ENCODE peak calls at places on chromosomes 3 and 15, in five cellular contexts. O, W, P, K and H are unnamed samples.
A peak's percentile ranks its signal among the peaks of the same experiment; 100 is the strongest.

GRCh38 chr15:28890711-28891495 is 5.1 kb downstream of the APBA2 start:
- DNase-seq in P (no peak), W (no peak), O (no peak), K (no peak), H (peak; percentile 25)

GRCh38 chr3:65483475-65483874 is 555.2 kb downstream of the MAGI1 start:
- DNase-seq in W (no peak), O (no peak), P (peak; percentile 45), K (peak; percentile 23), H (no peak)

GRCh38 chr3:38003371-38003816 is 12.8 kb downstream of the VILL start:
- DNase-seq in K (no peak), P (peak; percentile 73), O (no peak), W (peak; percentile 47), H (no peak)

GRCh38 chr3:123602325-123602724 is 17.5 kb upstream of the HACD2 start:
- DNase-seq in K (peak; percentile 80), W (no peak), O (no peak), P (no peak), H (no peak)

GRCh38 chr15:36370735-36371115 is 208.7 kb upstream of the CDIN1 start:
- DNase-seq in P (no peak), W (no peak), K (peak; percentile 89), O (no peak), H (no peak)

GRCh38 chr3:67083277-67083676 is 85.2 kb downstream of the KBTBD8 start:
- DNase-seq in K (no peak), W (peak; percentile 32), P (no peak), O (no peak), H (no peak)

GRCh38 chr15:64651573-64652260 is 123.7 kb downstream of the RBPMS2 start:
- DNase-seq in P (no peak), W (peak; percentile 31), K (no peak), O (no peak), H (no peak)

GRCh38 chr3:10783360-10784346 is 32.4 kb upstream of the SLC6A11 start:
- DNase-seq in K (no peak), W (no peak), O (no peak), P (no peak), H (peak; percentile 13)

GRCh38 chr3:47409284-47409683 is 28.5 kb downstream of the PTPN23 start:
- DNase-seq in O (no peak), K (no peak), W (no peak), P (no peak), H (no peak)

GRCh38 chr3:119981386-119981785 is 112.9 kb downstream of the GSK3B start:
- DNase-seq in P (no peak), W (no peak), O (no peak), K (no peak), H (no peak)

GRCh38 chr15:85479071-85479647 is 98.8 kb downstream of the AKAP13 start:
- DNase-seq in O (no peak), P (no peak), W (no peak), K (peak; percentile 86), H (peak; percentile 16)

GRCh38 chr3:126361211-126361610 is 4.0 kb upstream of the KLF15 start:
- DNase-seq in P (no peak), W (no peak), O (no peak), K (no peak), H (no peak)

GRCh38 chr15:41955807-41956525 is 16.4 kb downstream of the EHD4 start:
- DNase-seq in W (no peak), O (no peak), P (no peak), K (no peak), H (no peak)

GRCh38 chr3:4828279-4829030 is 150.8 kb upstream of the BHLHE40 start:
- DNase-seq in P (no peak), W (no peak), O (no peak), K (peak; percentile 94), H (peak; percentile 64)

GRCh38 chr3:172520332-172520831 is 2.8 kb downstream of the TNFSF10 start:
- DNase-seq in W (no peak), P (no peak), K (peak; percentile 99), O (no peak), H (peak; percentile 78)

GRCh38 chr3:128463354-128463753 is 3.3 kb downstream of the DNAJB8 start:
- DNase-seq in O (no peak), W (no peak), P (no peak), K (no peak), H (no peak)

GRCh38 chr3:195766671-195767070 is 45.1 kb downstream of the MUC4 start:
- DNase-seq in P (no peak), K (no peak), W (no peak), O (no peak), H (no peak)

GRCh38 chr3:98709433-98709832 is 53.7 kb upstream of the ST3GAL6 start:
- DNase-seq in K (no peak), O (no peak), W (no peak), P (no peak), H (no peak)

GRCh38 chr3:151550025-151550618 is 89.3 kb upstream of the IGSF10 start:
- DNase-seq in K (no peak), P (no peak), W (no peak), O (no peak), H (no peak)

GRCh38 chr3:172918165-172918564 is 167.6 kb downstream of the ECT2 start:
- DNase-seq in W (no peak), O (no peak), K (peak; percentile 71), P (no peak), H (no peak)

GRCh38 chr3:151789853-151790463 is 24.0 kb upstream of the AADAC start:
- DNase-seq in W (no peak), O (no peak), P (no peak), K (no peak), H (no peak)

GRCh38 chr3:123406598-123406997 is 42.3 kb downstream of the ADCY5 start:
- DNase-seq in O (no peak), K (no peak), P (no peak), W (no peak), H (no peak)

GRCh38 chr15:65666257-65666656 is 44.5 kb downstream of the SLC24A1 start:
- DNase-seq in W (no peak), P (no peak), K (peak; percentile 57), O (no peak), H (peak; percentile 46)

GRCh38 chr3:59425942-59426341 is 376.1 kb upstream of the CFAP20DC start:
- DNase-seq in K (no peak), P (no peak), O (no peak), W (peak; percentile 3), H (no peak)

GRCh38 chr3:69095636-69096035 is 10.9 kb downstream of the ARL6IP5 start:
- DNase-seq in P (no peak), O (no peak), K (no peak), W (no peak), H (no peak)

GRCh38 chr15:50135123-50135541 is 16.1 kb upstream of the ATP8B4 start:
- DNase-seq in O (no peak), P (no peak), K (peak; percentile 65), W (no peak), H (peak; percentile 4)

GRCh38 chr3:132083583-132084372 is 49.0 kb upstream of the CPNE4 start:
- DNase-seq in P (no peak), O (peak; percentile 42), W (no peak), K (peak; percentile 80), H (no peak)

GRCh38 chr15:69373406-69373805 is 40.7 kb upstream of the KIF23 start:
- DNase-seq in K (no peak), O (no peak), W (no peak), P (no peak), H (no peak)

GRCh38 chr3:105715372-105715771 is 153.4 kb downstream of the CBLB start:
- DNase-seq in K (peak; percentile 69), P (no peak), O (no peak), W (no peak), H (no peak)

GRCh38 chr15:73854265-73854664 is 19.1 kb upstream of the TBC1D21 start:
- DNase-seq in O (no peak), P (no peak), W (no peak), K (no peak), H (no peak)

GRCh38 chr3:194323785-194324735 is 27.1 kb downstream of the CPN2 start:
- DNase-seq in P (peak; percentile 68), O (no peak), W (no peak), K (peak; percentile 49), H (peak; percentile 94)

GRCh38 chr3:136276049-136276755 is 26.1 kb downstream of the PCCB start:
- DNase-seq in P (no peak), K (no peak), O (no peak), W (no peak), H (no peak)

GRCh38 chr15:96264801-96265515 is 65.5 kb upstream of the NR2F2 start:
- DNase-seq in O (no peak), K (peak; percentile 72), P (no peak), W (no peak), H (peak; percentile 56)

GRCh38 chr3:128084675-128085021 is 32.4 kb downstream of the SEC61A1 start:
- DNase-seq in K (no peak), W (no peak), O (no peak), P (no peak), H (no peak)

GRCh38 chr3:47443611-47443995 is 32.1 kb downstream of the SCAP start:
- DNase-seq in K (no peak), W (no peak), P (no peak), O (no peak), H (peak; percentile 61)

GRCh38 chr15:101537681-101538080 is 48.2 kb upstream of the PCSK6 start:
- DNase-seq in K (no peak), P (peak; percentile 21), W (no peak), O (no peak), H (no peak)

GRCh38 chr3:194565597-194566190 is 67.5 kb downstream of the TMEM44 start:
- DNase-seq in K (peak; percentile 82), O (no peak), W (no peak), P (no peak), H (peak; percentile 27)

GRCh38 chr3:175378348-175378747 is 519.2 kb downstream of the NAALADL2 start:
- DNase-seq in K (no peak), P (no peak), O (no peak), W (no peak), H (no peak)

GRCh38 chr3:56076746-56077145 is 391.5 kb downstream of the ERC2 start:
- DNase-seq in W (no peak), P (no peak), K (no peak), O (no peak), H (no peak)